ENCODE peak calls at places on chromosome 21, in six cellular contexts. One of them, this sample, is unnamed.

GRCh38 chr21:31845151-31845550 is 27.7 kb upstream of the HUNK start:
- DNase-seq in IMR-90: no peak
- DNase-seq in stomach: no peak
- DNase-seq in body of pancreas: no peak
- DNase-seq in prostate gland: no peak
- DNase-seq in esophagus squamous epithelium: no peak
- DNase-seq in this sample: no peak

GRCh38 chr21:26550357-26550756 is 22.7 kb downstream of the CYYR1 start:
- DNase-seq in IMR-90: no peak
- DNase-seq in stomach: no peak
- DNase-seq in body of pancreas: no peak
- DNase-seq in prostate gland: no peak
- DNase-seq in esophagus squamous epithelium: no peak
- DNase-seq in this sample: no peak

GRCh38 chr21:28738305-28738704 is 254.4 kb downstream of the LTN1 start:
- DNase-seq in IMR-90: no peak
- DNase-seq in stomach: no peak
- DNase-seq in body of pancreas: no peak
- DNase-seq in prostate gland: no peak
- DNase-seq in esophagus squamous epithelium: no peak
- DNase-seq in this sample: no peak

GRCh38 chr21:35940074-35940927 is 120.0 kb downstream of the SETD4 start:
- DNase-seq in IMR-90: peak; percentile 81
- DNase-seq in stomach: peak; percentile 42
- DNase-seq in body of pancreas: peak; percentile 55
- DNase-seq in prostate gland: peak; percentile 46
- DNase-seq in esophagus squamous epithelium: no peak
- DNase-seq in this sample: peak; percentile 90

GRCh38 chr21:27062441-27062840 is 95.6 kb upstream of the ADAMTS5 start:
- DNase-seq in IMR-90: no peak
- DNase-seq in stomach: no peak
- DNase-seq in body of pancreas: no peak
- DNase-seq in prostate gland: peak; percentile 10
- DNase-seq in esophagus squamous epithelium: no peak
- DNase-seq in this sample: no peak

GRCh38 chr21:41950941-41951408 is 2.8 kb downstream of the C2CD2 start:
- DNase-seq in IMR-90: no peak
- DNase-seq in stomach: no peak
- DNase-seq in body of pancreas: no peak
- DNase-seq in prostate gland: no peak
- DNase-seq in esophagus squamous epithelium: no peak
- DNase-seq in this sample: no peak

GRCh38 chr21:42182713-42183371 is 36.1 kb upstream of the ABCG1 start:
- DNase-seq in IMR-90: no peak
- DNase-seq in stomach: no peak
- DNase-seq in body of pancreas: no peak
- DNase-seq in prostate gland: no peak
- DNase-seq in esophagus squamous epithelium: no peak
- DNase-seq in this sample: peak; percentile 39

GRCh38 chr21:31502537-31503143 is 156.9 kb upstream of the SOD1 start:
- DNase-seq in IMR-90: no peak
- DNase-seq in stomach: no peak
- DNase-seq in body of pancreas: no peak
- DNase-seq in prostate gland: no peak
- DNase-seq in esophagus squamous epithelium: no peak
- DNase-seq in this sample: no peak

GRCh38 chr21:18646114-18646513 is 242.5 kb upstream of the TMPRSS15 start:
- DNase-seq in IMR-90: no peak
- DNase-seq in stomach: no peak
- DNase-seq in body of pancreas: no peak
- DNase-seq in prostate gland: no peak
- DNase-seq in esophagus squamous epithelium: no peak
- DNase-seq in this sample: no peak

GRCh38 chr21:37257526-37257966 is 9.6 kb downstream of the VPS26C start:
- DNase-seq in IMR-90: peak; percentile 24
- DNase-seq in stomach: no peak
- DNase-seq in body of pancreas: peak; percentile 17
- DNase-seq in prostate gland: peak; percentile 6
- DNase-seq in esophagus squamous epithelium: no peak
- DNase-seq in this sample: peak; percentile 89

GRCh38 chr21:42317826-42318746 is 2.9 kb upstream of the TFF3 start:
- DNase-seq in IMR-90: no peak
- DNase-seq in stomach: no peak
- DNase-seq in body of pancreas: no peak
- DNase-seq in prostate gland: no peak
- DNase-seq in esophagus squamous epithelium: no peak
- DNase-seq in this sample: no peak

GRCh38 chr21:27320868-27321267 is 354.0 kb upstream of the ADAMTS5 start:
- DNase-seq in IMR-90: no peak
- DNase-seq in stomach: no peak
- DNase-seq in body of pancreas: no peak
- DNase-seq in prostate gland: no peak
- DNase-seq in esophagus squamous epithelium: no peak
- DNase-seq in this sample: no peak

GRCh38 chr21:28357743-28358142 is 634.9 kb downstream of the LTN1 start:
- DNase-seq in IMR-90: peak; percentile 38
- DNase-seq in stomach: no peak
- DNase-seq in body of pancreas: no peak
- DNase-seq in prostate gland: no peak
- DNase-seq in esophagus squamous epithelium: no peak
- DNase-seq in this sample: no peak

GRCh38 chr21:41164981-41165650 is 2.8 kb upstream of the BACE2 start:
- DNase-seq in IMR-90: peak; percentile 58
- DNase-seq in stomach: peak; percentile 89
- DNase-seq in body of pancreas: peak; percentile 70
- DNase-seq in prostate gland: peak; percentile 97
- DNase-seq in esophagus squamous epithelium: no peak
- DNase-seq in this sample: no peak

GRCh38 chr21:41366522-41367151 is 4.8 kb downstream of the MX2 start:
- DNase-seq in IMR-90: peak; percentile 73
- DNase-seq in stomach: peak; percentile 66
- DNase-seq in body of pancreas: peak; percentile 80
- DNase-seq in prostate gland: peak; percentile 31
- DNase-seq in esophagus squamous epithelium: no peak
- DNase-seq in this sample: no peak

DNA sequence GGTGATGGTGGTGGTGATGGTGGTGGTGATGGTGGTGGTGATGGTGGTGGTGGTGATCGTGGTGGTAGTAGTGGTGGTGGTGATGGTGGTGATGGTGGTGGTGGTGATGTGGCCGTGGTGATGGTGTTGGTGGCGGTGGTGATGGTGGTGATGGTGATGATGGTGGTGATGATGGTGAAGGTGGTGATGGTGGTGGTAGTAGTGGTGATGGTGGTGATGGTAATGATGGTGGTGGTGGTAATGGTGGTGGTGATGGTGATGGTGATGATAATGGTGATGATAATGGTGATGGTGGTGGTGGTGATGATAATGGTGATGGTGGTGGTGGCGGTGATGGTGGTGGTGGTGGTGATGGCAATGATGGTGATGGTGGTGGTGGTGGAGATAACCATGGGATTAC is 6.8 kb upstream of the COL6A2 start:
- DNase-seq in IMR-90: no peak
- DNase-seq in stomach: no peak
- DNase-seq in body of pancreas: no peak
- DNase-seq in prostate gland: no peak
- DNase-seq in esophagus squamous epithelium: no peak
- DNase-seq in this sample: no peak
- H3K27me3 ChIP-seq in IMR-90: no peaks in the 10 kb centered on the region
- H3K27me3 ChIP-seq in stomach: no peaks in the 10 kb centered on the region
- H3K27me3 ChIP-seq in body of pancreas: no peaks in the 10 kb centered on the region
- H3K27me3 ChIP-seq in prostate gland: no peaks in the 10 kb centered on the region
- H3K27me3 ChIP-seq in esophagus squamous epithelium: no peaks in the 10 kb centered on the region
- H3K27me3 ChIP-seq in this sample: no peaks in the 10 kb centered on the region

DNA sequence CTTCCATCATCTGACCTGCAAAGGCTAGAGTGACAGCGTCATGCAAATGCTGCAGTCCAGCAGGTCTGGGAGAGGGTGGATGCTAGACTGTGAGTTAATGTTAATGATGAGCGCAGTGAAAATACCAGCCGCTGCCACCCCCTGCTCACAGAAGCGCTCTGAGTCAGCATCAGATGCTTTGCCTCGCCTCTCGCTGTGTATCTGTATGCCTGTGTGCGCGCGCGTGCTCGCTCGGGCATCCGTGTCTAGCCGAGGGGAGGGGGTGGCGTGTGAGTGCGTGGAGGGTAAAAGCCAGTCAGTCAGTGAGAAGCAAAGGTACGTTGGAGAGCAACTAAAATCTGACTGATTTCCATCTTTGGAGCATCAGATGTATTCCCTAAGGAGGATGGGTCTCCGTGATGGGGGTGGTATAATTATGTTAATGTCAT is 858.7 kb downstream of the USP25 start:
- DNase-seq in IMR-90: peak; percentile 84
- DNase-seq in stomach: peak; percentile 31
- DNase-seq in body of pancreas: peak; percentile 43
- DNase-seq in prostate gland: peak; percentile 51
- DNase-seq in esophagus squamous epithelium: no peak
- DNase-seq in this sample: no peak
- TF ChIP-seq POLR2A in IMR-90: no peak
- TF ChIP-seq POLR2A in stomach: no peak
- TF ChIP-seq POLR2A in body of pancreas: no peak
- TF ChIP-seq POLR2A in prostate gland: no peak
- TF ChIP-seq POLR2A in esophagus squamous epithelium: no peak
- TF ChIP-seq POLR2A in this sample: peak; percentile 23

GRCh38 chr21:33067457-33067856 is 2.5 kb upstream of the OLIG1 start:
- DNase-seq in IMR-90: no peak
- DNase-seq in stomach: no peak
- DNase-seq in body of pancreas: no peak
- DNase-seq in prostate gland: no peak
- DNase-seq in esophagus squamous epithelium: no peak
- DNase-seq in this sample: no peak
- H3K27me3 ChIP-seq in IMR-90: peaks cover 81% of the 10 kb centered on the region
- H3K27me3 ChIP-seq in stomach: peaks cover 13% of the 10 kb centered on the region
- H3K27me3 ChIP-seq in body of pancreas: no peaks in the 10 kb centered on the region
- H3K27me3 ChIP-seq in prostate gland: peaks cover 30% of the 10 kb centered on the region
- H3K27me3 ChIP-seq in esophagus squamous epithelium: peaks cover 23% of the 10 kb centered on the region
- H3K27me3 ChIP-seq in this sample: no peaks in the 10 kb centered on the region

DNA sequence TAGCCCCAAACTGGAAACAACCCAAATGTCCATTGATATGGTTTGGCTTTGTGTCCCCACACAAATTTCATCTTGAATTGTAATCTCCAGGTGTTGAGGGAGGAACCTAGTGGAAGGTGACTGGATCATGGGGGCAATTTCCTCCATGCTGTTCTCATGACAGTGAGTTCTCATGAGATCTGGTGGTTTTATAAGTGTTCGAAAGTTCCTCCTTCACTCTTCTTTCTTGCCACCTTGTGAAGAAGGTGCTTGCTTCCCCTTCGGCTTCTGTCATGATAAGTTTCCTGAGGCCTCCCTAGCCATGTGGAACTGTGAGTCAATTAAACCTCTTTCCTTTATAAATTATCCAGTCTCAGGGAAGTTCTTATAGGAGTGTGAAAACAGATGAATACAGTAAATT is 11.2 kb downstream of the UBE2G2 start:
- DNase-seq in IMR-90: no peak
- DNase-seq in stomach: no peak
- DNase-seq in body of pancreas: no peak
- DNase-seq in prostate gland: no peak
- DNase-seq in esophagus squamous epithelium: no peak
- DNase-seq in this sample: no peak
- TF ChIP-seq POLR2A in IMR-90: no peak
- TF ChIP-seq POLR2A in stomach: no peak
- TF ChIP-seq POLR2A in body of pancreas: no peak
- TF ChIP-seq POLR2A in prostate gland: no peak
- TF ChIP-seq POLR2A in esophagus squamous epithelium: no peak
- TF ChIP-seq POLR2A in this sample: no peak

GRCh38 chr21:44498965-44499560 is 40.9 kb downstream of the KRTAP10-1 start:
- DNase-seq in IMR-90: no peak
- DNase-seq in stomach: no peak
- DNase-seq in body of pancreas: no peak
- DNase-seq in prostate gland: no peak
- DNase-seq in esophagus squamous epithelium: no peak
- DNase-seq in this sample: no peak

GRCh38 chr21:44498280-44498964 is 41.6 kb downstream of the KRTAP10-1 start:
- DNase-seq in IMR-90: no peak
- DNase-seq in stomach: no peak
- DNase-seq in body of pancreas: no peak
- DNase-seq in prostate gland: no peak
- DNase-seq in esophagus squamous epithelium: no peak
- DNase-seq in this sample: no peak

GRCh38 chr21:44499631-44500030 is 40.4 kb downstream of the KRTAP10-1 start:
- DNase-seq in IMR-90: no peak
- DNase-seq in stomach: no peak
- DNase-seq in body of pancreas: no peak
- DNase-seq in prostate gland: no peak
- DNase-seq in esophagus squamous epithelium: no peak
- DNase-seq in this sample: no peak

GRCh38 chr21:44497641-44498243 is 42.3 kb downstream of the KRTAP10-1 start:
- DNase-seq in IMR-90: no peak
- DNase-seq in stomach: no peak
- DNase-seq in body of pancreas: peak; percentile 52
- DNase-seq in prostate gland: no peak
- DNase-seq in esophagus squamous epithelium: no peak
- DNase-seq in this sample: no peak

GRCh38 chr21:44500111-44500510 is 39.9 kb downstream of the KRTAP10-1 start:
- DNase-seq in IMR-90: no peak
- DNase-seq in stomach: no peak
- DNase-seq in body of pancreas: no peak
- DNase-seq in prostate gland: no peak
- DNase-seq in esophagus squamous epithelium: no peak
- DNase-seq in this sample: no peak
- H3K27me3 ChIP-seq in IMR-90: peaks cover 26% of the 10 kb centered on the region
- H3K27me3 ChIP-seq in stomach: no peaks in the 10 kb centered on the region
- H3K27me3 ChIP-seq in body of pancreas: no peaks in the 10 kb centered on the region
- H3K27me3 ChIP-seq in prostate gland: peaks cover 12% of the 10 kb centered on the region
- H3K27me3 ChIP-seq in esophagus squamous epithelium: no peaks in the 10 kb centered on the region
- H3K27me3 ChIP-seq in this sample: peaks cover 76% of the 10 kb centered on the region

GRCh38 chr21:14488805-14489204 is 57.3 kb downstream of the SAMSN1 start:
- DNase-seq in IMR-90: no peak
- DNase-seq in stomach: no peak
- DNase-seq in body of pancreas: no peak
- DNase-seq in prostate gland: no peak
- DNase-seq in esophagus squamous epithelium: no peak
- DNase-seq in this sample: no peak

GRCh38 chr21:14495075-14495474 is 51.0 kb downstream of the SAMSN1 start:
- DNase-seq in IMR-90: no peak
- DNase-seq in stomach: no peak
- DNase-seq in body of pancreas: no peak
- DNase-seq in prostate gland: no peak
- DNase-seq in esophagus squamous epithelium: no peak
- DNase-seq in this sample: no peak

GRCh38 chr21:14491269-14491681 is 54.8 kb downstream of the SAMSN1 start:
- DNase-seq in IMR-90: no peak
- DNase-seq in stomach: no peak
- DNase-seq in body of pancreas: no peak
- DNase-seq in prostate gland: no peak
- DNase-seq in esophagus squamous epithelium: no peak
- DNase-seq in this sample: no peak

GRCh38 chr21:14493731-14494130 is 52.4 kb downstream of the SAMSN1 start:
- DNase-seq in IMR-90: no peak
- DNase-seq in stomach: no peak
- DNase-seq in body of pancreas: no peak
- DNase-seq in prostate gland: no peak
- DNase-seq in esophagus squamous epithelium: no peak
- DNase-seq in this sample: no peak

GRCh38 chr21:14492890-14493289 is 53.2 kb downstream of the SAMSN1 start:
- DNase-seq in IMR-90: no peak
- DNase-seq in stomach: no peak
- DNase-seq in body of pancreas: no peak
- DNase-seq in prostate gland: no peak
- DNase-seq in esophagus squamous epithelium: no peak
- DNase-seq in this sample: no peak
- TF ChIP-seq POLR2A in IMR-90: no peak
- TF ChIP-seq POLR2A in stomach: no peak
- TF ChIP-seq POLR2A in body of pancreas: no peak
- TF ChIP-seq POLR2A in prostate gland: no peak
- TF ChIP-seq POLR2A in esophagus squamous epithelium: no peak
- TF ChIP-seq POLR2A in this sample: no peak

GRCh38 chr21:38651570-38651969 is 153.3 kb upstream of the ERG start:
- DNase-seq in IMR-90: no peak
- DNase-seq in stomach: no peak
- DNase-seq in body of pancreas: no peak
- DNase-seq in prostate gland: no peak
- DNase-seq in esophagus squamous epithelium: no peak
- DNase-seq in this sample: no peak
- H3K27me3 ChIP-seq in IMR-90: peaks cover 79% of the 10 kb centered on the region
- H3K27me3 ChIP-seq in stomach: no peaks in the 10 kb centered on the region
- H3K27me3 ChIP-seq in body of pancreas: no peaks in the 10 kb centered on the region
- H3K27me3 ChIP-seq in prostate gland: no peaks in the 10 kb centered on the region
- H3K27me3 ChIP-seq in esophagus squamous epithelium: no peaks in the 10 kb centered on the region
- H3K27me3 ChIP-seq in this sample: peaks cover 3% of the 10 kb centered on the region

This sample was measured in esophagus muscularis mucosa.